ENCODE peak calls at places on chromosome 12, in six cellular contexts. V is K562, E is posterior vena cava, Q is cardiac muscle cell, S is H7, A is pancreas. H is an unnamed sample.

GRCh38 chr12:105018761-105019160 is 32.6 kb downstream of the NOPCHAP1 start:
- DNase-seq in S (no peak), A (no peak), V (no peak), Q (no peak), E (no peak), H (no peak)

GRCh38 chr12:100427078-100427477 is 46.6 kb upstream of the NR1H4 start:
- DNase-seq in S (no peak), A (no peak), Q (no peak), E (no peak), V (no peak), H (no peak)

GRCh38 chr12:93442411-93443340 is 929 bp upstream of the UBE2N start:
- DNase-seq in S (peak), A (no peak), E (no peak), V (no peak), Q (peak), H (no peak)

GRCh38 chr12:121476477-121476876 is 76.6 kb downstream of the RNF34 start:
- DNase-seq in S (no peak), A (no peak), V (no peak), Q (no peak), E (no peak), H (no peak)

GRCh38 chr12:89236237-89236636 is 116.1 kb downstream of the DUSP6 start:
- DNase-seq in Q (no peak), E (no peak), V (no peak), A (no peak), S (no peak), H (no peak)

GRCh38 chr12:83470749-83471148 is 784.0 kb downstream of the TMTC2 start:
- DNase-seq in V (no peak), E (no peak), S (no peak), Q (no peak), A (no peak), H (no peak)

GRCh38 chr12:117818400-117818799 is 150.4 kb downstream of the KSR2 start:
- DNase-seq in A (no peak), E (no peak), V (no peak), Q (no peak), S (no peak), H (no peak)

GRCh38 chr12:45726594-45727300 is 2.8 kb upstream of the ARID2 start:
- DNase-seq in Q (peak), S (peak), E (peak), A (peak), V (peak), H (peak)

GRCh38 chr12:71752887-71753286 is 1.8 kb upstream of the RAB21 start:
- DNase-seq in Q (no peak), S (no peak), E (no peak), V (peak), A (no peak), H (no peak)

GRCh38 chr12:57592551-57593165 is 1.7 kb downstream of the PIP4K2C start:
- DNase-seq in E (no peak), A (no peak), V (no peak), Q (no peak), S (no peak), H (no peak)

GRCh38 chr12:83161451-83161850 is 474.7 kb downstream of the TMTC2 start:
- DNase-seq in Q (no peak), V (no peak), E (no peak), A (no peak), S (no peak), H (no peak)

GRCh38 chr12:597926-598568 is 65.2 kb downstream of the NINJ2 start:
- DNase-seq in Q (no peak), E (peak), A (no peak), V (no peak), S (peak), H (no peak)

GRCh38 chr12:120110550-120111501 is 5.7 kb downstream of the RAB35 start:
- DNase-seq in Q (no peak), A (no peak), V (no peak), E (peak), S (peak), H (peak)

GRCh38 chr12:7716391-7716790 is 5.2 kb downstream of the DPPA3 start:
- DNase-seq in S (peak), A (no peak), Q (peak), E (no peak), V (no peak), H (no peak)

H was measured in right lobe of liver.